ENCODE peak calls at places on chromosome 1, in seven cellular contexts. B is neural crest cell, A is AG09309, Q is esophagus muscularis mucosa, V is choroid plexus epithelial cell, T is spleen, Z is HFFc6. Y is an unnamed sample.

GRCh38 chr1:220803401-220804201 is 16.9 kb downstream of the MTARC1 start:
- DNase-seq in B (peak), A (no peak), Q (no peak), V (peak), T (no peak), Z (peak), Y (no peak)

GRCh38 chr1:237048803-237049202 is 6.8 kb downstream of the RYR2 start:
- DNase-seq in B (no peak), A (no peak), Q (no peak), V (no peak), T (no peak), Z (no peak), Y (no peak)

GRCh38 chr1:86352096-86352495 is 44.0 kb downstream of the ODF2L start:
- DNase-seq in B (no peak), A (peak), Q (no peak), V (no peak), T (no peak), Z (no peak), Y (no peak)

GRCh38 chr1:154629160-154630073 is 21.4 kb upstream of the ADAR start:
- DNase-seq in B (no peak), A (no peak), Q (no peak), V (peak), T (no peak), Z (peak), Y (no peak)

GRCh38 chr1:188652678-188653077 is 1823.9 kb downstream of the PLA2G4A start:
- DNase-seq in B (no peak), A (no peak), Q (no peak), V (peak), T (no peak), Z (peak), Y (no peak)

GRCh38 chr1:23628951-23629387 is 62.6 kb upstream of the RPL11 start:
- DNase-seq in B (no peak), A (no peak), Q (no peak), V (no peak), T (no peak), Z (no peak), Y (no peak)

GRCh38 chr1:147762233-147763024 is 2.0 kb upstream of the GJA5 start:
- DNase-seq in B (no peak), A (no peak), Q (no peak), V (no peak), T (no peak), Z (no peak), Y (no peak)

GRCh38 chr1:119010201-119010600 is 22.1 kb upstream of the TBX15 start:
- DNase-seq in B (no peak), A (no peak), Q (no peak), V (peak), T (no peak), Z (peak), Y (no peak)

GRCh38 chr1:93977546-93977945 is 68.3 kb upstream of the GCLM start:
- DNase-seq in B (no peak), A (no peak), Q (no peak), V (peak), T (no peak), Z (peak), Y (no peak)

GRCh38 chr1:3029481-3029961 is 8.3 kb downstream of the ACTRT2 start:
- DNase-seq in B (no peak), A (no peak), Q (no peak), V (no peak), T (peak), Z (no peak), Y (no peak)

GRCh38 chr1:79197421-79197820 is 190.9 kb upstream of the ADGRL4 start:
- DNase-seq in B (no peak), A (no peak), Q (no peak), V (peak), T (no peak), Z (peak), Y (no peak)
- TF ChIP-seq CTCF in B (peak), A (peak), Q (peak), V (peak), T (peak), Z (peak), Y (peak)

GRCh38 chr1:30317921-30318320 is 405.5 kb downstream of the MATN1 start:
- DNase-seq in B (no peak), A (no peak), Q (no peak), V (no peak), T (no peak), Z (no peak), Y (no peak)

GRCh38 chr1:30318864-30319718 is 404.3 kb downstream of the MATN1 start:
- DNase-seq in B (no peak), A (no peak), Q (no peak), V (no peak), T (peak), Z (no peak), Y (no peak)

GRCh38 chr1:30320581-30320890 is 402.8 kb downstream of the MATN1 start:
- DNase-seq in B (no peak), A (no peak), Q (no peak), V (no peak), T (no peak), Z (no peak), Y (no peak)

GRCh38 chr1:30319765-30320580 is 403.4 kb downstream of the MATN1 start:
- DNase-seq in B (no peak), A (no peak), Q (no peak), V (no peak), T (no peak), Z (no peak), Y (no peak)

DNA sequence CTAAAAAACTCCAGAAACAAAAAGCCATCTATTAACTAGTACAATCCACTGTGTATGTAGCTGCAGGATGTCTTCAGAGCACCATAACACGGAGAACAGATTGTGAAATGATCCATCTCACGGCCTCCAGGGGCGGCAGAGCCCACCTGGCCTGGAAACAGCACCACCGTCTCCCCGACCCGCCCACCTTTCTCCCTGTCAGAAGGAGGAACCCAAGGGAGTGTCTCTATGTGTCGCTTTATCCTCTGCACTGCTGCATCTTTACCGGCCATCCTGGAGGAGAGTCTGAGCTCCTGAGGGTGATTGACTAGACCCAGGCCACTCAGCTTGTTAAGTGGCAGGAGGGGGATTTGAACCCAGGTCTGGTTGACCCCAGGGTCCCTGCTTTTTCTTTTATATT is 405.0 kb downstream of the MATN1 start:
- DNase-seq in B (no peak), A (no peak), Q (no peak), V (no peak), T (peak), Z (no peak), Y (no peak)
- TF ChIP-seq CTCF in B (no peak), A (no peak), Q (no peak), V (no peak), T (no peak), Z (no peak), Y (no peak)

GRCh38 chr1:1796466-1796865 is 18.2 kb upstream of the NADK start:
- DNase-seq in B (no peak), A (no peak), Q (no peak), V (no peak), T (no peak), Z (no peak), Y (no peak)

GRCh38 chr1:1799716-1800115 is 21.4 kb upstream of the NADK start:
- DNase-seq in B (no peak), A (no peak), Q (no peak), V (no peak), T (peak), Z (no peak), Y (no peak)

GRCh38 chr1:1797731-1798341 is 19.6 kb upstream of the NADK start:
- DNase-seq in B (no peak), A (no peak), Q (no peak), V (no peak), T (no peak), Z (no peak), Y (no peak)

GRCh38 chr1:1793481-1794244 is 15.4 kb upstream of the NADK start:
- DNase-seq in B (no peak), A (no peak), Q (no peak), V (no peak), T (no peak), Z (no peak), Y (no peak)

DNA sequence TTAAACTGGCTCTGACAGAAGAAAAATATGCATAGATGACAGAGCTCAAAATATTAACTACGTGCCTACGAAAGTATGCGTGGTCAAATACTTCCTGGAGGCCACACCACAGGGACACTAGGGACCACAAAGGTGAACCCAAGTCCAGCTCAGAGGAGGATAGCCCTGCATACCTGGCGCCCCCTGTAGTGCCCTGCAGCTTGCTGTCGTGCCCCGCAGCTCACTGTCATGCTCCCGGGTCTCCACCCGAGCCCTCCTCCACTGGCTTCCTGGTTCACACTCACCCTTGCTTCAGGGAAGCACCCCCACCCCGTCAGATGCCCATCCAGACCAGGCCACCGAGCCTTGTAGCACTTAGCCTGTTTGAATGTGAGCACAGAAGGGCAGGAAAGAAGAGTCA is 16.7 kb upstream of the NADK start:
- DNase-seq in B (no peak), A (no peak), Q (no peak), V (no peak), T (no peak), Z (no peak), Y (no peak)
- TF ChIP-seq CTCF in B (no peak), A (no peak), Q (no peak), V (peak), T (no peak), Z (no peak), Y (no peak)

GRCh38 chr1:81330521-81330920 is 470.2 kb upstream of the ADGRL2 start:
- DNase-seq in B (no peak), A (no peak), Q (no peak), V (no peak), T (no peak), Z (no peak), Y (no peak)

GRCh38 chr1:81337226-81337625 is 463.5 kb upstream of the ADGRL2 start:
- DNase-seq in B (no peak), A (no peak), Q (no peak), V (no peak), T (no peak), Z (no peak), Y (no peak)

GRCh38 chr1:81330111-81330510 is 470.6 kb upstream of the ADGRL2 start:
- DNase-seq in B (no peak), A (no peak), Q (no peak), V (no peak), T (no peak), Z (no peak), Y (no peak)

GRCh38 chr1:81340258-81340657 is 460.5 kb upstream of the ADGRL2 start:
- DNase-seq in B (no peak), A (no peak), Q (no peak), V (no peak), T (no peak), Z (no peak), Y (no peak)

DNA sequence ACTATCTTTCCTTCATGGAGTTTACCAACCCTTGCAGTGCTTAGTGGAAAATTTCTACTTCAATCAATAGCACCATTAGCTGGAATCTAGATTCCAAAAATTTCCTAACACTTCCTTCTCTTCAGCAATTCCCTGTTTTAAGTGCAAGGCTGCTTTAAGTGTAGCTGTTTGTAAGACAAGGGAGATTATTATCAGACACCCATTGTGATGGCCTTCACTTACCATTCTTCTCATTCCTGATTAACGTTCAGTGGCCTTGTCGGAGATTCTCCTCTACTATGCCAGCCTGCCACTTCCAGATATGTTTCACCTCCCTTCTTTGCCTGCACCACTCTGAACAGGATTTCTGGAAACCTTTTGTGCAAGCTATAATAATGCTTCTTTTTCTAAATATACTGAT is 464.9 kb upstream of the ADGRL2 start:
- DNase-seq in B (no peak), A (no peak), Q (no peak), V (no peak), T (no peak), Z (no peak), Y (no peak)
- TF ChIP-seq CTCF in B (no peak), A (no peak), Q (no peak), V (no peak), T (no peak), Z (no peak), Y (no peak)